ENCODE peak calls at places on chromosomes 5 and 9, in five cellular contexts. One of them, this sample, is unnamed.

GRCh38 chr9:792331-793260 is 48.9 kb upstream of the DMRT1 start:
- DNase-seq in stimulated activated CD4-positive, alpha-beta T cell treated with anti-CD3 and anti-CD28 coated beads, Interleukin-2, amount 100 ng/mL, for 48 hours: no peak
- DNase-seq in cardiac muscle cell: no peak
- DNase-seq in activated CD8-positive, alpha-beta memory T cell treated with anti-CD3 and anti-CD28 coated beads for 4 hours: no peak
- DNase-seq in fibroblast of lung: no peak
- DNase-seq in this sample: peak

GRCh38 chr5:149495673-149496072 is 55.6 kb downstream of the CSNK1A1 start:
- DNase-seq in cardiac muscle cell: no peak
- DNase-seq in activated CD8-positive, alpha-beta memory T cell treated with anti-CD3 and anti-CD28 coated beads for 4 hours: no peak
- DNase-seq in fibroblast of lung: no peak
- DNase-seq in stimulated activated CD4-positive, alpha-beta T cell treated with anti-CD3 and anti-CD28 coated beads, Interleukin-2, amount 100 ng/mL, for 48 hours: no peak
- DNase-seq in this sample: no peak

GRCh38 chr9:73715591-73715990 is 563.9 kb downstream of the ANXA1 start:
- DNase-seq in cardiac muscle cell: no peak
- DNase-seq in stimulated activated CD4-positive, alpha-beta T cell treated with anti-CD3 and anti-CD28 coated beads, Interleukin-2, amount 100 ng/mL, for 48 hours: no peak
- DNase-seq in fibroblast of lung: no peak
- DNase-seq in activated CD8-positive, alpha-beta memory T cell treated with anti-CD3 and anti-CD28 coated beads for 4 hours: no peak
- DNase-seq in this sample: no peak

GRCh38 chr5:134568761-134569725 is 43.6 kb downstream of the JADE2 start:
- DNase-seq in stimulated activated CD4-positive, alpha-beta T cell treated with anti-CD3 and anti-CD28 coated beads, Interleukin-2, amount 100 ng/mL, for 48 hours: no peak
- DNase-seq in activated CD8-positive, alpha-beta memory T cell treated with anti-CD3 and anti-CD28 coated beads for 4 hours: no peak
- DNase-seq in cardiac muscle cell: peak
- DNase-seq in fibroblast of lung: peak
- DNase-seq in this sample: peak

GRCh38 chr9:70170151-70170795 is 88.5 kb upstream of the SMC5 start:
- DNase-seq in stimulated activated CD4-positive, alpha-beta T cell treated with anti-CD3 and anti-CD28 coated beads, Interleukin-2, amount 100 ng/mL, for 48 hours: no peak
- DNase-seq in fibroblast of lung: no peak
- DNase-seq in activated CD8-positive, alpha-beta memory T cell treated with anti-CD3 and anti-CD28 coated beads for 4 hours: no peak
- DNase-seq in cardiac muscle cell: peak
- DNase-seq in this sample: no peak

GRCh38 chr5:150637245-150638052 is 3.0 kb upstream of the SYNPO start:
- DNase-seq in activated CD8-positive, alpha-beta memory T cell treated with anti-CD3 and anti-CD28 coated beads for 4 hours: no peak
- DNase-seq in stimulated activated CD4-positive, alpha-beta T cell treated with anti-CD3 and anti-CD28 coated beads, Interleukin-2, amount 100 ng/mL, for 48 hours: no peak
- DNase-seq in cardiac muscle cell: peak
- DNase-seq in fibroblast of lung: peak
- DNase-seq in this sample: peak

GRCh38 chr9:79924836-79925235 is 353.1 kb downstream of the TLE4 start:
- DNase-seq in activated CD8-positive, alpha-beta memory T cell treated with anti-CD3 and anti-CD28 coated beads for 4 hours: no peak
- DNase-seq in stimulated activated CD4-positive, alpha-beta T cell treated with anti-CD3 and anti-CD28 coated beads, Interleukin-2, amount 100 ng/mL, for 48 hours: no peak
- DNase-seq in cardiac muscle cell: no peak
- DNase-seq in fibroblast of lung: no peak
- DNase-seq in this sample: no peak

GRCh38 chr9:127136081-127136879 is 13.8 kb upstream of the ANGPTL2 start:
- DNase-seq in stimulated activated CD4-positive, alpha-beta T cell treated with anti-CD3 and anti-CD28 coated beads, Interleukin-2, amount 100 ng/mL, for 48 hours: no peak
- DNase-seq in fibroblast of lung: no peak
- DNase-seq in activated CD8-positive, alpha-beta memory T cell treated with anti-CD3 and anti-CD28 coated beads for 4 hours: no peak
- DNase-seq in cardiac muscle cell: no peak
- DNase-seq in this sample: no peak

GRCh38 chr9:19148170-19148569 is 20.9 kb upstream of the PLIN2 start:
- DNase-seq in stimulated activated CD4-positive, alpha-beta T cell treated with anti-CD3 and anti-CD28 coated beads, Interleukin-2, amount 100 ng/mL, for 48 hours: no peak
- DNase-seq in activated CD8-positive, alpha-beta memory T cell treated with anti-CD3 and anti-CD28 coated beads for 4 hours: no peak
- DNase-seq in cardiac muscle cell: no peak
- DNase-seq in fibroblast of lung: peak
- DNase-seq in this sample: no peak

GRCh38 chr5:159650803-159651202 is 265.5 kb upstream of the ADRA1B start:
- DNase-seq in fibroblast of lung: no peak
- DNase-seq in stimulated activated CD4-positive, alpha-beta T cell treated with anti-CD3 and anti-CD28 coated beads, Interleukin-2, amount 100 ng/mL, for 48 hours: no peak
- DNase-seq in activated CD8-positive, alpha-beta memory T cell treated with anti-CD3 and anti-CD28 coated beads for 4 hours: no peak
- DNase-seq in cardiac muscle cell: peak
- DNase-seq in this sample: no peak

GRCh38 chr9:107141967-107142366 is 141.1 kb upstream of the RAD23B start:
- DNase-seq in fibroblast of lung: peak
- DNase-seq in stimulated activated CD4-positive, alpha-beta T cell treated with anti-CD3 and anti-CD28 coated beads, Interleukin-2, amount 100 ng/mL, for 48 hours: no peak
- DNase-seq in cardiac muscle cell: no peak
- DNase-seq in activated CD8-positive, alpha-beta memory T cell treated with anti-CD3 and anti-CD28 coated beads for 4 hours: no peak
- DNase-seq in this sample: peak

GRCh38 chr9:73474002-73474600 is 322.4 kb downstream of the ANXA1 start:
- DNase-seq in cardiac muscle cell: no peak
- DNase-seq in fibroblast of lung: no peak
- DNase-seq in activated CD8-positive, alpha-beta memory T cell treated with anti-CD3 and anti-CD28 coated beads for 4 hours: no peak
- DNase-seq in stimulated activated CD4-positive, alpha-beta T cell treated with anti-CD3 and anti-CD28 coated beads, Interleukin-2, amount 100 ng/mL, for 48 hours: no peak
- DNase-seq in this sample: no peak

GRCh38 chr9:134136117-134136996 is 475 bp downstream of the WDR5 start:
- DNase-seq in cardiac muscle cell: peak
- DNase-seq in activated CD8-positive, alpha-beta memory T cell treated with anti-CD3 and anti-CD28 coated beads for 4 hours: no peak
- DNase-seq in stimulated activated CD4-positive, alpha-beta T cell treated with anti-CD3 and anti-CD28 coated beads, Interleukin-2, amount 100 ng/mL, for 48 hours: peak
- DNase-seq in fibroblast of lung: peak
- DNase-seq in this sample: peak